ENCODE peak calls at places on chromosomes 11 and 22, in six cellular contexts. Z is GM12878, V is GM12892, X is HepG2, W is H1, O is K562. U is an unnamed sample.
A peak's percentile ranks its signal among the peaks of the same experiment; 100 is the strongest.

GRCh38 chr11:67504023-67504949 is 877 bp downstream of the PITPNM1 start:
- DNase-seq in Z (no peak), V (no peak), X (no peak), W (no peak), O (peak; percentile 82), U (no peak)

GRCh38 chr11:119567667-119568582 is 145.0 kb upstream of the THY1 start:
- DNase-seq in Z (peak; percentile 56), V (no peak), X (no peak), W (no peak), O (no peak), U (no peak)

GRCh38 chr11:45801723-45802315 is 3.1 kb upstream of the SLC35C1 start:
- DNase-seq in Z (no peak), V (no peak), X (no peak), W (no peak), O (no peak), U (no peak)

GRCh38 chr22:31574015-31574670 is 77.8 kb downstream of the SFI1 start:
- DNase-seq in Z (no peak), V (no peak), X (no peak), W (no peak), O (no peak), U (no peak)

GRCh38 chr11:131808466-131808865 is 438.1 kb downstream of the NTM start:
- DNase-seq in Z (no peak), V (no peak), X (no peak), W (no peak), O (no peak), U (no peak)

GRCh38 chr11:803770-804598 is 1.0 kb downstream of the PIDD1 start:
- DNase-seq in Z (no peak), V (no peak), X (no peak), W (no peak), O (no peak), U (no peak)

GRCh38 chr22:43750751-43751150 is 61.4 kb downstream of the EFCAB6 start:
- DNase-seq in Z (peak; percentile 32), V (no peak), X (no peak), W (no peak), O (no peak), U (no peak)

GRCh38 chr11:416757-417621 is 2.2 kb upstream of the SIGIRR start:
- DNase-seq in Z (no peak), V (no peak), X (no peak), W (peak; percentile 50), O (no peak), U (no peak)

GRCh38 chr22:30806391-30806861 is 111.8 kb downstream of the OSBP2 start:
- DNase-seq in Z (no peak), V (no peak), X (peak; percentile 30), W (no peak), O (no peak), U (no peak)

GRCh38 chr11:77067776-77068460 is 1.1 kb downstream of the CAPN5 start:
- DNase-seq in Z (no peak), V (no peak), X (no peak), W (no peak), O (no peak), U (no peak)

GRCh38 chr11:77065878-77066228 is 918 bp upstream of the CAPN5 start:
- DNase-seq in Z (no peak), V (no peak), X (no peak), W (no peak), O (no peak), U (no peak)

GRCh38 chr11:77064648-77065217 is 2.0 kb upstream of the CAPN5 start:
- DNase-seq in Z (no peak), V (no peak), X (no peak), W (no peak), O (no peak), U (no peak)

GRCh38 chr11:77068461-77069335 is 1.9 kb downstream of the CAPN5 start:
- DNase-seq in Z (no peak), V (no peak), X (no peak), W (no peak), O (no peak), U (no peak)

GRCh38 chr11:77066229-77067023 is at the start of gene CAPN5:
- DNase-seq in Z (no peak), V (peak; percentile 97), X (peak; percentile 79), W (peak; percentile 84), O (peak; percentile 99), U (peak; percentile 98)
- TF ChIP-seq POLR2A in Z (peak; percentile 59), V (no peak), X (no peak), W (no peak), O (no peak), U (no peak)

GRCh38 chr11:65557280-65558001 is 718 bp downstream of the LTBP3 start:
- DNase-seq in Z (no peak), V (no peak), X (peak; percentile 63), W (no peak), O (peak; percentile 65), U (no peak)
- TF ChIP-seq POLR2AphosphoS5 in Z (no peak), V (no peak), X (peak; percentile 66), W (no peak), O (no peak), U (no peak)

DNA sequence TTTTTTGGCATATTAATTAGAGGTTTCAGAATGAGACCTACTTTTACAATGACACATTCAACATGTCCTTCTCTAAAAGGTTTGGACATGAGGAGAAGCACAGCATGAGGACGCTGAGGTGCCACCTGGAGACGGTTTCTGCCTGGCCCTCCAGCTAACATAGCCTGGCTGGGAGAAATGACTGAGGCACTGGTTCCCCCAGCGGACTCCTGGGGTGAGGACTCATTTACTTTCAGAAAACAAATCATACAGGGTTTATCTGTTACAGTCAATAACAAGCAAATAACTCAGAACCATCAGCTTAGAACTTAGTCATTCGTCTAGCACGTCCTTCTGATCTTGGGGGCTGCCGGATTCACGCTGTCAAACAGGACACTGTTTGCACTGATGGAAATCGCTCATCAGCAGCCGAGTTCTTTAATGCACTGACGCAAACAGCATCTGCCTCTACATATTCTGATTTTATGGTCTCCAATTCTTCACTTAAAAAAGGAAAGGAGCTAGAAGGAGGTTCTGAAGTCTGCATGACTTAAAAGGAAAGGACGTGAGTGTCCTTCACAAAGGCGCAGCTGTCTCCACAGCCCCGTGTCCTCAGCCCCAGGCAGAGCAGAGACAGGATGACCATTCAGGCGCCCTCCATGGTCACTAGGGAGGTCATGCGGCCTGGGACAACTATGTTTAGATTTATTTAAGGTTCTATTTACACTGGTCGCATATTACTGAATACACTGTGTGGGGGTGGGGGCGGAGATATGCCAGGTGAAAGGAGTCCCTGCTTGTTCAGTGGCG is 44.2 kb downstream of the CERK start:
- DNase-seq in Z (no peak), V (no peak), X (no peak), W (no peak), O (no peak), U (no peak)
- TF ChIP-seq TAF1 in Z (no peak), V (no peak), X (no peak), W (no peak), O (no peak), U (no peak)

DNA sequence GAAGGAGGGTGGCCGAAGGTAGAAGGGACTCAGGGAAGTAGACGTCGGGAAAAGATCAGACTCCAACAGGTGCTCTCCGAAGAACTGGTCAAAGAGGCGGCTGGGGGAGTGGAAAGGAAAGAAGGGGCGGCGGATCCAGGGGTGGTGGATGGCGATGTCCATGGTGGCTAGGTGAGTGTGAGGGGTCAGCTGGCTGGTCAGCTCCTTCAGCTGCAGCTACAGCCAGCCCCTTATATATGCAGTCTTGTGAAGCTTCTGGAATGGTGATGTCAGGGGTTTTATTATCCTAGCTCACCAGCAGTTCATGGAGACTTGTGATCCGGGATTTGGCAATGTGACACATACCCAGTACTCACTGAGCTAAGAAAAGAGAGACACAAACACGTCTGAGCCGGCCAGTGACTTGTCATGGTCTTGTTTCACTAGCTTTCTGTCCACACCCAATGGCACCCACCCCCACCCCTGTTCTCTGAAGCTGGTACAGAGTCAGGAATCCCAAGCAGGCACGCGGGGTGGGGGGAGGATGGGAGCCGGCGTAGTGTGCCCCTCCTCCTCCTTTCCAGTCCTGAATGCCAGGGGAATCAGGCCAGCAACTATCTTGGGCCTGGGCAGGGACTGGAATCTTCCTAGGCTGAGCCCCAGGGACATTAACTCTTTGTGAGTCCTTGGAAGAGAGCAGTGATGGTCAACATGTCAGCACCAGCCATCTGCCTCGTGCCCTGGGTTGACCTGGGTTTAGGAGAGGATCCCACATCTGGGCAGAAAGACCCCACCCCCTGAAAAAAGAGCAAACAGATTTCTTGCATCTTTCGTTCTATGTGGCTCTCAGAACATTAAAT is at the start of gene CRYAB:
- DNase-seq in Z (no peak), V (no peak), X (peak; percentile 32), W (no peak), O (peak; percentile 33), U (no peak)
- TF ChIP-seq POLR2A in Z (no peak), V (no peak), X (no peak), W (no peak), O (no peak), U (no peak)

GRCh38 chr11:59776210-59777066 is 21.3 kb downstream of the STX3 start:
- DNase-seq in Z (no peak), V (no peak), X (peak; percentile 90), W (no peak), O (no peak), U (no peak)
- TF ChIP-seq POLR2AphosphoS5 in Z (no peak), V (no peak), X (no peak), W (no peak), O (no peak), U (no peak)

GRCh38 chr22:40058265-40058664 is 63.5 kb downstream of the FAM83F start:
- DNase-seq in Z (no peak), V (no peak), X (no peak), W (no peak), O (no peak), U (no peak)
- TF ChIP-seq TAF1 in Z (no peak), V (no peak), X (no peak), W (no peak), O (no peak), U (no peak)

GRCh38 chr11:69773626-69774353 is 1.4 kb downstream of the FGF4 start:
- DNase-seq in Z (no peak), V (no peak), X (no peak), W (no peak), O (no peak), U (no peak)
- TF ChIP-seq POLR2A in Z (no peak), V (no peak), X (no peak), W (no peak), O (no peak), U (no peak)

U was measured in GM12891.